ENCODE peak calls at places on chromosomes 2 and 18, in nine cellular contexts. N, I, V, C, W, B, D, J and Z are unnamed samples.

GRCh38 chr2:171847627-171848026 is 46.4 kb downstream of the SLC25A12 start:
- DNase-seq in N (no peak), I (no peak), V (no peak), C (no peak), W (no peak), B (no peak), D (no peak), J (no peak), Z (no peak)

GRCh38 chr2:218516614-218517013 is 51.5 kb downstream of the USP37 start:
- DNase-seq in N (no peak), I (peak; percentile 16), V (no peak), C (peak; percentile 16), W (no peak), B (no peak), D (no peak), J (no peak), Z (no peak)

GRCh38 chr18:27931563-27931962 is 245.4 kb downstream of the CDH2 start:
- DNase-seq in N (no peak), I (no peak), V (no peak), C (no peak), W (no peak), B (no peak), D (no peak), J (no peak), Z (no peak)

GRCh38 chr18:48790869-48791635 is 159.7 kb downstream of the SMAD7 start:
- DNase-seq in N (no peak), I (no peak), V (peak; percentile 58), C (no peak), W (no peak), B (peak; percentile 68), D (no peak), J (no peak), Z (no peak)

GRCh38 chr2:24919977-24920812 is at the start of gene ADCY3:
- DNase-seq in N (peak; percentile 52), I (peak; percentile 78), V (peak; percentile 78), C (peak; percentile 87), W (peak; percentile 73), B (peak; percentile 75), D (peak; percentile 53), J (peak; percentile 47), Z (peak; percentile 78)

GRCh38 chr2:41856946-41857345 is 190.9 kb upstream of the PKDCC start:
- DNase-seq in N (no peak), I (no peak), V (no peak), C (no peak), W (no peak), B (no peak), D (no peak), J (no peak), Z (no peak)

GRCh38 chr18:12032786-12033642 is 51.7 kb downstream of the IMPA2 start:
- DNase-seq in N (no peak), I (no peak), V (no peak), C (peak; percentile 71), W (no peak), B (no peak), D (no peak), J (no peak), Z (no peak)

GRCh38 chr2:235149240-235149641 is 197.4 kb downstream of the SH3BP4 start:
- DNase-seq in N (no peak), I (no peak), V (no peak), C (no peak), W (no peak), B (no peak), D (no peak), J (no peak), Z (no peak)

GRCh38 chr2:121285077-121285449 is at the start of gene TFCP2L1:
- DNase-seq in N (peak; percentile 83), I (peak; percentile 67), V (peak; percentile 89), C (peak; percentile 18), W (no peak), B (no peak), D (peak; percentile 76), J (no peak), Z (no peak)

GRCh38 chr2:75539955-75540716 is 20.6 kb downstream of the EVA1A start:
- DNase-seq in N (no peak), I (no peak), V (no peak), C (peak; percentile 88), W (no peak), B (no peak), D (no peak), J (no peak), Z (no peak)

GRCh38 chr18:7116001-7116831 is 1.4 kb downstream of the LAMA1 start:
- DNase-seq in N (no peak), I (peak; percentile 90), V (no peak), C (peak; percentile 48), W (no peak), B (no peak), D (no peak), J (no peak), Z (no peak)
- H3K4me3 ChIP-seq in N (peak overlapping the region; percentile 32), I (peak overlapping the region; percentile 95), V (peak overlapping the region; percentile 43), C (peak overlapping the region; percentile 82), W (no peak overlapping the region), B (peak overlapping the region; percentile 67), D (peak overlapping the region; percentile 26), J (no peak overlapping the region), Z (no peak overlapping the region)

GRCh38 chr2:240251848-240252190 is 111.4 kb upstream of the OTOS start:
- DNase-seq in N (peak; percentile 24), I (no peak), V (no peak), C (no peak), W (no peak), B (no peak), D (no peak), J (no peak), Z (no peak)
- H3K4me3 ChIP-seq in N (no peak overlapping the region), I (no peak overlapping the region), V (no peak overlapping the region), C (no peak overlapping the region), W (no peak overlapping the region), B (peak overlapping the region; percentile 19), D (no peak overlapping the region), J (no peak overlapping the region), Z (no peak overlapping the region)

DNA sequence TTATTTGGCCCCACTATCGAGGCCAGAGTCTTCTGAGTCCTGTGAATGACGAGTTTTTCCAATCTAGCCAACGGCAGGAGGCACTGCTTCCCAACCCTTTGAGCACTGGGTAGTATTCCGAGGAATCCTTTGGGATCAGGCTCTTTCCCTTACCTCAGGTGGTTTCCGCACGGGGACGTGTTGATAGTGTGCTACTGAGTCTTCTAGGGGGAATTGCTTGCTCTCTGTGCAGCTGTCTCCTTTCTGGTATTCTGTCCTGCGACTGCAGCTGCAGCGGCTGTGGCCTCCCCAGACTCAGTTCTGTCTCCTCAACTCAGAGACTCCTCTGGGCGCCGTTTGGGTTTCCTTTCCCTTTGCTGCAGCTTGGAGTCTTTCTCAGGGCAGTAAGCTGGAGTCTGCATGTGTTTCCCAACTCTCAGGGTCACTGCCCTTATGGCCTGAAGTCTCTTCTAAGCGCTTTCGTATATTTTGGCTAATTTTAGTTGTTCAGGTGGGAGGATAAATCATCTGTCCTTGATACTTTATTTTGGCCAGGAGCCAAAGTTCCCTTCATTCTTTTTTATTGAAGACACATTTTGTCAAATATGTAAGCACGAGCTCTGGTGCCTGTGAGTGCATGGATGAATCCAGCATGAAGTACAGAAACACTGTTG is 118.4 kb downstream of the MAP4K4 start:
- DNase-seq in N (no peak), I (no peak), V (no peak), C (peak; percentile 68), W (no peak), B (no peak), D (no peak), J (peak; percentile 35), Z (no peak)
- H3K4me3 ChIP-seq in N (no peak overlapping the region), I (no peak overlapping the region), V (no peak overlapping the region), C (no peak overlapping the region), W (no peak overlapping the region), B (no peak overlapping the region), D (no peak overlapping the region), J (no peak overlapping the region), Z (no peak overlapping the region)

DNA sequence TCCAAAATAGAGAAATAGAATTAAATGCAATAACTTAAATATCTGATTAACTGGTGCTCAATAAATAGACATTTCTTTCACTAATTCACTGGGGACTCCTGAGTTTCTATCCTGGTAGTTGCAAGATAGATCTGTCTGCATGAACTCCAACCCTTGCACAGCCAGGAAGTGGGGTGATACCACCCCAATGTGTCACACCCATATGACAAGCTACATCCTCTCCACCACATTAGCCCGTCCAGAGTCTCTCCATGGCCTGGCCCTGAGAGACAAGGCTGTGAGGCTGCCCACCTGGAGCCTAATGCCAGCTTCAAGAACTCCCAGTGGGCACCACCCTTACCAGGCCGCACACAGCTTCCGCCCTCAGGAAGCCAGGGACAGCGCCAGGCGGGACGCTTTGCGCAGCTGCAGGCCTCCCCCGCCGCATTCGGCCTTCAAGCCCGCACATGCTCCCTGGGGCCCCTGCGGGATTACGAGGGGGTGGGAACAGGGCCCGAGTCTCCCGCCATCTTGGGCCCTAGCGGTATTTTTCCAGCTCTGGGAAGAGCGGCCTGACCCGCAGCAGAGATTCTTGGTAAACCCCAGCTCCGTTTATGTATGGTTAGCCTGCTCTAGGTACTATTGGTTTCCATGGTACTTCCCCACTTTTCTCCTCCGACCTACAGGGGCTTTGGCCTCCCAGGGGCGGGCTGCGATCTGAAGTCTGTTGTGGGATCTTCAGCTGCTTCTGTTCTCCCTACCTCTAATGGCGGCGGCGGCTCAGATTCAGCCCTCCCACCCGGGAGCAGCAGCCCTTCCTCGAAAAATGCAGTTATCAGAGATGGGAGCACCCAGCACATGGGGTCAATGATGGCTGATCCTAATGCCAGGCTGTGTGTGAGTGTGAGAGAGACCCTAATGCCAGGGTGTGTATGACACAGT is at the start of gene TDRD15:
- DNase-seq in N (no peak), I (no peak), V (no peak), C (no peak), W (no peak), B (no peak), D (no peak), J (no peak), Z (no peak)
- H3K4me3 ChIP-seq in N (no peak within 1 kb of the TSS), I (no peak within 1 kb of the TSS), V (no peak within 1 kb of the TSS), C (no peak within 1 kb of the TSS), W (no peak within 1 kb of the TSS), B (no peak within 1 kb of the TSS), D (no peak within 1 kb of the TSS), J (no peak within 1 kb of the TSS), Z (no peak within 1 kb of the TSS)

DNA sequence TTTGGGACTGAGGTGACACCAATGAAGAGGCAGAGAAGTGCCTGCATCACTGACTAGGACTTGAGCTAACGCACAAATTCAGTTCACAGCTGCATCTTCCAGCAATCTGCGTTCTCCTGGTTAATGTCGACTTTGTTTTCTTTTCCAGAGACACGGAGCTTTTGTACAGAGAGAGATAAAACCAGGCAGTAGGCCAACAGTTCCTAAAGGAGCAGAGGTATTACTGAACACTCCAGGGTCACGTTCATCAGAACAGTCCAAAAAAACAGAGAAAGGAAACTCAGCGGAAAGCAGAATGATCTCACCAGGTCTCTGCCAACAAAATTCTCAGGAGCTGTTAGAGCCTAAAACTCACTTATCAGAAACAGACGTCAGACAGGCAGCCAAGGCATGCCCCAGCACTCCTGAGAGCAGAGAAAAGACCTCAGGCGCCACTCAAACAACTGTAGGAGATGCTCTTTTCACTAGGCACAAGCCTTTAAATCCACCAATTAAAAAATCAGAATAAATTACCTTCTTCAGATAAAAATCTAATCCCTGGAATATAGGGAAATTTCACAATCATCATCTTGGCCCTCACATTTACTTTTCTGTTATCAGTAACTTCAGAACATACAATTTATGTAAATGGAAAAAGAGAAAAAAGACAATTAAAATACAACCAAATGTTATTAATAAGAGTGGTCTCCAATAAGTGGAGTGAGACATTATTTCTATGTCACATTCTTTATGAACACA is 95.9 kb upstream of the SPTBN1 start:
- DNase-seq in N (no peak), I (no peak), V (no peak), C (peak; percentile 77), W (no peak), B (peak; percentile 69), D (no peak), J (peak; percentile 78), Z (no peak)
- H3K4me3 ChIP-seq in N (peak overlapping the region; percentile 5), I (no peak overlapping the region), V (peak overlapping the region; percentile 1), C (peak overlapping the region; percentile 68), W (no peak overlapping the region), B (peak overlapping the region; percentile 39), D (no peak overlapping the region), J (no peak overlapping the region), Z (no peak overlapping the region)